ENCODE peak calls at places on chromosomes 7 and 10, in seven cellular contexts. One of them, this sample, is unnamed.

GRCh38 chr10:71081912-71082311 is 130.5 kb upstream of the UNC5B start:
- DNase-seq in Panc1: no peak
- DNase-seq in omental fat pad: no peak
- DNase-seq in cardiac fibroblast: no peak
- DNase-seq in choroid plexus epithelial cell: no peak
- DNase-seq in Calu3: no peak
- DNase-seq in fibroblast of pulmonary artery: no peak
- DNase-seq in this sample: no peak

GRCh38 chr10:91613411-91614253 is 19.2 kb downstream of the PPP1R3C start:
- DNase-seq in Panc1: no peak
- DNase-seq in omental fat pad: no peak
- DNase-seq in cardiac fibroblast: peak; percentile 72
- DNase-seq in choroid plexus epithelial cell: peak; percentile 84
- DNase-seq in Calu3: peak; percentile 46
- DNase-seq in fibroblast of pulmonary artery: peak; percentile 77
- DNase-seq in this sample: peak; percentile 81

GRCh38 chr10:73625004-73625883 is 16.0 kb downstream of the MYOZ1 start:
- DNase-seq in Panc1: no peak
- DNase-seq in omental fat pad: no peak
- DNase-seq in cardiac fibroblast: peak; percentile 35
- DNase-seq in choroid plexus epithelial cell: peak; percentile 54
- DNase-seq in Calu3: peak; percentile 50
- DNase-seq in fibroblast of pulmonary artery: peak; percentile 31
- DNase-seq in this sample: peak; percentile 65

GRCh38 chr7:925601-926000 is 28.9 kb downstream of the ADAP1 start:
- DNase-seq in Panc1: no peak
- DNase-seq in omental fat pad: no peak
- DNase-seq in cardiac fibroblast: no peak
- DNase-seq in choroid plexus epithelial cell: no peak
- DNase-seq in Calu3: peak; percentile 96
- DNase-seq in fibroblast of pulmonary artery: no peak
- DNase-seq in this sample: no peak

GRCh38 chr10:113053881-113054280 is 103.8 kb downstream of the TCF7L2 start:
- DNase-seq in Panc1: no peak
- DNase-seq in omental fat pad: no peak
- DNase-seq in cardiac fibroblast: no peak
- DNase-seq in choroid plexus epithelial cell: peak; percentile 54
- DNase-seq in Calu3: no peak
- DNase-seq in fibroblast of pulmonary artery: peak; percentile 58
- DNase-seq in this sample: no peak

GRCh38 chr7:55550010-55550409 is 22.3 kb downstream of the VOPP1 start:
- DNase-seq in Panc1: no peak
- DNase-seq in omental fat pad: no peak
- DNase-seq in cardiac fibroblast: no peak
- DNase-seq in choroid plexus epithelial cell: no peak
- DNase-seq in Calu3: peak; percentile 73
- DNase-seq in fibroblast of pulmonary artery: no peak
- DNase-seq in this sample: no peak

GRCh38 chr10:132464256-132465192 is 67.5 kb downstream of the PWWP2B start:
- DNase-seq in Panc1: no peak
- DNase-seq in omental fat pad: no peak
- DNase-seq in cardiac fibroblast: peak; percentile 79
- DNase-seq in choroid plexus epithelial cell: peak; percentile 32
- DNase-seq in Calu3: no peak
- DNase-seq in fibroblast of pulmonary artery: peak; percentile 43
- DNase-seq in this sample: no peak

GRCh38 chr10:31374146-31374696 is 55.2 kb downstream of the ZEB1 start:
- DNase-seq in Panc1: no peak
- DNase-seq in omental fat pad: no peak
- DNase-seq in cardiac fibroblast: no peak
- DNase-seq in choroid plexus epithelial cell: peak; percentile 47
- DNase-seq in Calu3: no peak
- DNase-seq in fibroblast of pulmonary artery: peak; percentile 26
- DNase-seq in this sample: no peak

GRCh38 chr7:35624299-35625186 is 70.4 kb downstream of the HERPUD2 start:
- DNase-seq in Panc1: peak; percentile 43
- DNase-seq in omental fat pad: no peak
- DNase-seq in cardiac fibroblast: peak; percentile 58
- DNase-seq in choroid plexus epithelial cell: peak; percentile 63
- DNase-seq in Calu3: peak; percentile 68
- DNase-seq in fibroblast of pulmonary artery: peak; percentile 59
- DNase-seq in this sample: peak; percentile 51

GRCh38 chr7:94054130-94054529 is 50.0 kb upstream of the BET1 start:
- DNase-seq in Panc1: no peak
- DNase-seq in omental fat pad: no peak
- DNase-seq in cardiac fibroblast: no peak
- DNase-seq in choroid plexus epithelial cell: no peak
- DNase-seq in Calu3: no peak
- DNase-seq in fibroblast of pulmonary artery: no peak
- DNase-seq in this sample: no peak

GRCh38 chr7:143882020-143882610 is 19.9 kb downstream of the TCAF1 start:
- DNase-seq in Panc1: no peak
- DNase-seq in omental fat pad: no peak
- DNase-seq in cardiac fibroblast: peak; percentile 92
- DNase-seq in choroid plexus epithelial cell: peak; percentile 94
- DNase-seq in Calu3: no peak
- DNase-seq in fibroblast of pulmonary artery: peak; percentile 85
- DNase-seq in this sample: no peak

GRCh38 chr10:71065659-71066058 is 146.7 kb upstream of the UNC5B start:
- DNase-seq in Panc1: no peak
- DNase-seq in omental fat pad: no peak
- DNase-seq in cardiac fibroblast: no peak
- DNase-seq in choroid plexus epithelial cell: no peak
- DNase-seq in Calu3: no peak
- DNase-seq in fibroblast of pulmonary artery: no peak
- DNase-seq in this sample: no peak

GRCh38 chr10:69451784-69452251 is 553 bp downstream of the TSPAN15 start:
- DNase-seq in Panc1: no peak
- DNase-seq in omental fat pad: no peak
- DNase-seq in cardiac fibroblast: no peak
- DNase-seq in choroid plexus epithelial cell: no peak
- DNase-seq in Calu3: peak; percentile 79
- DNase-seq in fibroblast of pulmonary artery: no peak
- DNase-seq in this sample: no peak

GRCh38 chr10:5442056-5442989 is 30.0 kb downstream of the NET1 start:
- DNase-seq in Panc1: no peak
- DNase-seq in omental fat pad: no peak
- DNase-seq in cardiac fibroblast: peak; percentile 69
- DNase-seq in choroid plexus epithelial cell: peak; percentile 71
- DNase-seq in Calu3: peak; percentile 49
- DNase-seq in fibroblast of pulmonary artery: peak; percentile 75
- DNase-seq in this sample: peak; percentile 71

GRCh38 chr7:55432937-55433784 is 68.0 kb downstream of the LANCL2 start:
- DNase-seq in Panc1: peak; percentile 42
- DNase-seq in omental fat pad: no peak
- DNase-seq in cardiac fibroblast: peak; percentile 44
- DNase-seq in choroid plexus epithelial cell: peak; percentile 74
- DNase-seq in Calu3: peak; percentile 51
- DNase-seq in fibroblast of pulmonary artery: peak; percentile 55
- DNase-seq in this sample: peak; percentile 55

GRCh38 chr10:132142396-132143161 is 44.2 kb upstream of the DPYSL4 start:
- DNase-seq in Panc1: no peak
- DNase-seq in omental fat pad: no peak
- DNase-seq in cardiac fibroblast: peak; percentile 22
- DNase-seq in choroid plexus epithelial cell: peak; percentile 26
- DNase-seq in Calu3: peak; percentile 61
- DNase-seq in fibroblast of pulmonary artery: peak; percentile 14
- DNase-seq in this sample: peak; percentile 36

GRCh38 chr7:128381161-128381821 is 19.8 kb upstream of the PRRT4 start:
- DNase-seq in Panc1: no peak
- DNase-seq in omental fat pad: no peak
- DNase-seq in cardiac fibroblast: no peak
- DNase-seq in choroid plexus epithelial cell: no peak
- DNase-seq in Calu3: no peak
- DNase-seq in fibroblast of pulmonary artery: no peak
- DNase-seq in this sample: peak; percentile 81

GRCh38 chr7:112205348-112206237 is 606 bp downstream of the DOCK4 start:
- DNase-seq in Panc1: peak; percentile 35
- DNase-seq in omental fat pad: no peak
- DNase-seq in cardiac fibroblast: peak; percentile 82
- DNase-seq in choroid plexus epithelial cell: peak; percentile 76
- DNase-seq in Calu3: peak; percentile 37
- DNase-seq in fibroblast of pulmonary artery: peak; percentile 73
- DNase-seq in this sample: peak; percentile 49

GRCh38 chr10:29529146-29529545 is 105.6 kb downstream of the SVIL start:
- DNase-seq in Panc1: no peak
- DNase-seq in omental fat pad: no peak
- DNase-seq in cardiac fibroblast: no peak
- DNase-seq in choroid plexus epithelial cell: no peak
- DNase-seq in Calu3: no peak
- DNase-seq in fibroblast of pulmonary artery: no peak
- DNase-seq in this sample: no peak

GRCh38 chr7:46205478-46205877 is 284.4 kb upstream of the IGFBP3 start:
- DNase-seq in Panc1: no peak
- DNase-seq in omental fat pad: no peak
- DNase-seq in cardiac fibroblast: no peak
- DNase-seq in choroid plexus epithelial cell: no peak
- DNase-seq in Calu3: peak; percentile 91
- DNase-seq in fibroblast of pulmonary artery: no peak
- DNase-seq in this sample: no peak

GRCh38 chr7:156842740-156843140 is 50.2 kb downstream of the LMBR1 start:
- DNase-seq in Panc1: no peak
- DNase-seq in omental fat pad: no peak
- DNase-seq in cardiac fibroblast: peak; percentile 5
- DNase-seq in choroid plexus epithelial cell: no peak
- DNase-seq in Calu3: no peak
- DNase-seq in fibroblast of pulmonary artery: no peak
- DNase-seq in this sample: no peak

GRCh38 chr10:4515711-4516110 is 310.3 kb upstream of the AKR1E2 start:
- DNase-seq in Panc1: no peak
- DNase-seq in omental fat pad: no peak
- DNase-seq in cardiac fibroblast: no peak
- DNase-seq in choroid plexus epithelial cell: no peak
- DNase-seq in Calu3: no peak
- DNase-seq in fibroblast of pulmonary artery: no peak
- DNase-seq in this sample: no peak

GRCh38 chr7:99078416-99078815 is 65.5 kb downstream of the SMURF1 start:
- DNase-seq in Panc1: no peak
- DNase-seq in omental fat pad: no peak
- DNase-seq in cardiac fibroblast: no peak
- DNase-seq in choroid plexus epithelial cell: no peak
- DNase-seq in Calu3: no peak
- DNase-seq in fibroblast of pulmonary artery: no peak
- DNase-seq in this sample: no peak

DNA sequence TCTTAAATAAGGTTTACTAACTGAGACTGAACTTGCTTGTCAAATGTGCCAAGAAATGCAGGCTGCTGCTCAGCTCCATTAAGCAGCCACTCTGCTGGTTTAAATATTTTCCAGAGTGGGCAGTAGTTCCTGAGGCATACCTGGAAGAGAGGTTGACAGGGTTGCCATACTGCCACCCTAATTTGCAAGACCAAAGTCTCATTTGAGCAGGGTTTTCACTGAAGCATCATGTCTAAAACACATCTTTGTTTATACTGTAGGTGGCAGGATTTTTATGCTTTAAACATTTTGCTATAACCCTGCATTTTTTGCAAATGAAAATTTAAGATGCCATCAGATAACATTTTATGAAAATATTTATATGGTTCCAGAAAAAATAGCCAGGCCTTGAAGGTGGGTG is 618.0 kb upstream of the LRRTM3 start:
- DNase-seq in Panc1: no peak
- DNase-seq in omental fat pad: no peak
- DNase-seq in cardiac fibroblast: no peak
- DNase-seq in choroid plexus epithelial cell: no peak
- DNase-seq in Calu3: no peak
- DNase-seq in fibroblast of pulmonary artery: no peak
- DNase-seq in this sample: peak; percentile 9
- TF ChIP-seq CTCF in Panc1: peak; percentile 12
- TF ChIP-seq CTCF in omental fat pad: no peak
- TF ChIP-seq CTCF in cardiac fibroblast: peak; percentile 17
- TF ChIP-seq CTCF in choroid plexus epithelial cell: no peak
- TF ChIP-seq CTCF in Calu3: no peak
- TF ChIP-seq CTCF in fibroblast of pulmonary artery: no peak
- TF ChIP-seq CTCF in this sample: peak; percentile 22

GRCh38 chr7:47483604-47484273 is 98.2 kb downstream of the TNS3 start:
- DNase-seq in Panc1: no peak
- DNase-seq in omental fat pad: no peak
- DNase-seq in cardiac fibroblast: peak; percentile 52
- DNase-seq in choroid plexus epithelial cell: peak; percentile 48
- DNase-seq in Calu3: no peak
- DNase-seq in fibroblast of pulmonary artery: peak; percentile 45
- DNase-seq in this sample: no peak
- TF ChIP-seq CTCF in Panc1: no peak
- TF ChIP-seq CTCF in omental fat pad: no peak
- TF ChIP-seq CTCF in cardiac fibroblast: peak; percentile 17
- TF ChIP-seq CTCF in choroid plexus epithelial cell: peak; percentile 41
- TF ChIP-seq CTCF in Calu3: peak; percentile 15
- TF ChIP-seq CTCF in fibroblast of pulmonary artery: peak; percentile 25
- TF ChIP-seq CTCF in this sample: peak; percentile 8

GRCh38 chr7:142838461-142839213 is 16.2 kb upstream of the EPHB6 start:
- DNase-seq in Panc1: no peak
- DNase-seq in omental fat pad: no peak
- DNase-seq in cardiac fibroblast: no peak
- DNase-seq in choroid plexus epithelial cell: peak; percentile 28
- DNase-seq in Calu3: no peak
- DNase-seq in fibroblast of pulmonary artery: no peak
- DNase-seq in this sample: no peak

GRCh38 chr7:142833174-142834027 is 21.5 kb upstream of the EPHB6 start:
- DNase-seq in Panc1: no peak
- DNase-seq in omental fat pad: no peak
- DNase-seq in cardiac fibroblast: no peak
- DNase-seq in choroid plexus epithelial cell: no peak
- DNase-seq in Calu3: no peak
- DNase-seq in fibroblast of pulmonary artery: no peak
- DNase-seq in this sample: peak; percentile 37

GRCh38 chr7:142832452-142832851 is 22.4 kb upstream of the EPHB6 start:
- DNase-seq in Panc1: no peak
- DNase-seq in omental fat pad: no peak
- DNase-seq in cardiac fibroblast: peak; percentile 26
- DNase-seq in choroid plexus epithelial cell: peak; percentile 34
- DNase-seq in Calu3: no peak
- DNase-seq in fibroblast of pulmonary artery: no peak
- DNase-seq in this sample: no peak

GRCh38 chr7:142835487-142835886 is 19.4 kb upstream of the EPHB6 start:
- DNase-seq in Panc1: no peak
- DNase-seq in omental fat pad: no peak
- DNase-seq in cardiac fibroblast: no peak
- DNase-seq in choroid plexus epithelial cell: no peak
- DNase-seq in Calu3: no peak
- DNase-seq in fibroblast of pulmonary artery: no peak
- DNase-seq in this sample: no peak
- TF ChIP-seq CTCF in Panc1: no peak
- TF ChIP-seq CTCF in omental fat pad: no peak
- TF ChIP-seq CTCF in cardiac fibroblast: no peak
- TF ChIP-seq CTCF in choroid plexus epithelial cell: no peak
- TF ChIP-seq CTCF in Calu3: no peak
- TF ChIP-seq CTCF in fibroblast of pulmonary artery: no peak
- TF ChIP-seq CTCF in this sample: no peak

DNA sequence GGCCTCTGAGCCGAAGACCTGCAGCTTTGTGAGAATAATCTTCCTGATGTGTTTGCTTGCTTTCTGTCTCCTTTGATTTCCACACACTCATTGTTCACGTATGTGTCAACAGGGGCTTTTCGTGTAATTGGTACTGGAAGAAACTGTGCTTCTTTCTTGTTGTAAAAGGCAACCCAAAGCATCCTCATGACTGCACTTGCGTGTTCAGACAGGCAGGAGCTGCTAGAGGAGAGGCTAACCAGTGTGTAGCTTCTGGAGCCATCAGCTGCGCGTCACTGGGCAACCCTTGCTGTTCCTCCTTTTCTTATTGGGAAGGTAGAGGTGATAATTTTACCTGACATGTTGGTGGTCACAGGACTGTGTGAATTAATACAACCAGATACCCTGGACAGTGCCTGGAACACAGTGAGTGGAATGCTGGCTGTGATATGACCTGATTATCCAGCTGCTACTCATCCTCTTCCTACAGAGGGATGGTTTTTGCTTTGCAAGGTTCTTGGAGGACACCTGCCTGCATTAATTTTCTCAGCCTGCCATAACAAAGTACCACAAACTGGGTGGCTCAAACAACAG is 213.0 kb downstream of the ABCA13 start:
- DNase-seq in Panc1: no peak
- DNase-seq in omental fat pad: no peak
- DNase-seq in cardiac fibroblast: no peak
- DNase-seq in choroid plexus epithelial cell: no peak
- DNase-seq in Calu3: no peak
- DNase-seq in fibroblast of pulmonary artery: no peak
- DNase-seq in this sample: no peak
- TF ChIP-seq CTCF in Panc1: no peak
- TF ChIP-seq CTCF in omental fat pad: no peak
- TF ChIP-seq CTCF in cardiac fibroblast: no peak
- TF ChIP-seq CTCF in choroid plexus epithelial cell: peak; percentile 10
- TF ChIP-seq CTCF in Calu3: no peak
- TF ChIP-seq CTCF in fibroblast of pulmonary artery: no peak
- TF ChIP-seq CTCF in this sample: no peak